ENCODE peak calls at places on chromosome 15, in eight cellular contexts. U is left lung; Z is upper lobe of left lung; O is gastrocnemius medialis; F is natural killer cell; G is central memory CD8-positive, alpha-beta T cell; Q is activated T-cell treated with anti-CD3 and anti-CD28 coated beads, Interleukin-2, amount 50 U/mL, for 4 hours; A is activated CD8-positive, alpha-beta T cell treated with anti-CD3 and anti-CD28 coated beads for 36 hours. L is an unnamed sample.

GRCh38 chr15:92166751-92167412 is 226.8 kb upstream of the ST8SIA2 start:
- ATAC-seq in G (no peak), O (no peak), Z (no peak), F (no peak), U (no peak), Q (no peak), A (no peak), L (no peak)

GRCh38 chr15:28190391-28191174 is 91.5 kb upstream of the OCA2 start:
- ATAC-seq in A (no peak), F (no peak), Q (no peak), Z (no peak), U (no peak), O (no peak), G (no peak), L (no peak)

GRCh38 chr15:68626739-68627138 is 47.9 kb downstream of the CORO2B start:
- ATAC-seq in U (no peak), Z (no peak), Q (no peak), F (no peak), O (no peak), A (peak; percentile 56), G (no peak), L (no peak)

GRCh38 chr15:82545478-82545877 is 5.2 kb upstream of the RPS17 start:
- ATAC-seq in A (no peak), O (no peak), U (no peak), Q (no peak), Z (no peak), F (no peak), G (no peak), L (no peak)

GRCh38 chr15:46855388-46855787 is 861.9 kb upstream of the SEMA6D start:
- ATAC-seq in Z (no peak), U (no peak), G (no peak), O (no peak), F (no peak), A (no peak), Q (no peak), L (no peak)

GRCh38 chr15:90957105-90957790 is 2.6 kb downstream of the RCCD1 start:
- ATAC-seq in O (peak; percentile 12), G (no peak), Z (peak; percentile 22), A (no peak), Q (no peak), F (no peak), U (peak; percentile 19), L (peak; percentile 6)

GRCh38 chr15:87747106-87747505 is 509.4 kb downstream of the NTRK3 start:
- ATAC-seq in G (no peak), F (no peak), A (no peak), Z (peak; percentile 12), O (no peak), Q (no peak), U (no peak), L (no peak)

GRCh38 chr15:85306946-85307686 is 73.3 kb upstream of the AKAP13 start:
- ATAC-seq in O (no peak), F (no peak), G (no peak), Q (no peak), U (no peak), Z (no peak), A (no peak), L (no peak)

GRCh38 chr15:36152961-36153360 is 426.5 kb upstream of the CDIN1 start:
- ATAC-seq in O (no peak), G (no peak), Z (no peak), F (no peak), A (no peak), Q (no peak), U (no peak), L (no peak)

GRCh38 chr15:56984681-56985515 is 66.5 kb downstream of the TCF12 start:
- ATAC-seq in A (peak; percentile 21), F (no peak), O (no peak), Q (no peak), Z (peak; percentile 83), U (peak; percentile 60), G (no peak), L (no peak)

GRCh38 chr15:66961407-66961884 is 104.0 kb upstream of the SMAD3 start:
- ATAC-seq in U (peak; percentile 33), Z (no peak), F (no peak), A (no peak), G (no peak), O (no peak), Q (no peak), L (no peak)

GRCh38 chr15:95016511-95017219 is 785.3 kb downstream of the MCTP2 start:
- ATAC-seq in G (no peak), A (no peak), Q (no peak), Z (no peak), F (no peak), O (no peak), U (no peak), L (no peak)

GRCh38 chr15:57923750-57924149 is 141.8 kb downstream of the ALDH1A2 start:
- ATAC-seq in Z (peak; percentile 7), Q (no peak), O (no peak), G (no peak), U (peak; percentile 12), A (no peak), F (no peak), L (peak; percentile 29)

GRCh38 chr15:70788114-70789049 is 25.0 kb upstream of the UACA start:
- ATAC-seq in Z (peak; percentile 32), A (no peak), Q (no peak), G (no peak), F (no peak), O (no peak), U (no peak), L (no peak)

GRCh38 chr15:29871401-29871800 is 49.1 kb upstream of the TJP1 start:
- ATAC-seq in O (peak; percentile 61), Q (no peak), G (no peak), U (peak; percentile 29), Z (no peak), F (no peak), A (no peak), L (peak; percentile 40)

GRCh38 chr15:25710184-25710583 is 152.9 kb downstream of the ATP10A start:
- ATAC-seq in O (peak; percentile 36), Z (peak; percentile 67), G (no peak), Q (peak; percentile 73), U (peak; percentile 88), F (no peak), A (peak; percentile 84), L (peak; percentile 53)

GRCh38 chr15:55868707-55869106 is 124.7 kb downstream of the NEDD4 start:
- ATAC-seq in Z (no peak), G (no peak), U (no peak), F (no peak), Q (no peak), A (no peak), O (peak; percentile 95), L (no peak)

GRCh38 chr15:69478259-69478687 is 25.7 kb downstream of the RPLP1 start:
- ATAC-seq in O (no peak), Z (peak; percentile 59), F (no peak), Q (peak; percentile 55), U (peak; percentile 51), G (no peak), A (peak; percentile 48), L (no peak)

GRCh38 chr15:69500339-69500738 is 47.7 kb downstream of the RPLP1 start:
- ATAC-seq in A (no peak), F (no peak), U (no peak), G (no peak), Z (no peak), Q (no peak), O (no peak), L (no peak)

GRCh38 chr15:31278544-31279220 is 48.0 kb upstream of the KLF13 start:
- ATAC-seq in G (no peak), A (no peak), Z (no peak), F (no peak), O (no peak), Q (no peak), U (no peak), L (no peak)

GRCh38 chr15:93250212-93250611 is 161.2 kb upstream of the RGMA start:
- ATAC-seq in Z (peak; percentile 66), O (no peak), F (no peak), Q (no peak), G (no peak), U (peak; percentile 60), A (no peak), L (no peak)

GRCh38 chr15:88476635-88477038 is 9.1 kb downstream of the MRPS11 start:
- ATAC-seq in F (no peak), Q (no peak), G (no peak), Z (no peak), O (no peak), A (peak; percentile 49), U (no peak), L (peak; percentile 43)

GRCh38 chr15:34038023-34038403 is 991 bp downstream of the AVEN start:
- ATAC-seq in Q (peak; percentile 1), G (peak; percentile 4), Z (peak; percentile 23), F (peak; percentile 11), O (peak; percentile 11), U (peak; percentile 43), A (peak; percentile 1), L (peak; percentile 20)

GRCh38 chr15:76012021-76012551 is at the start of gene NRG4:
- ATAC-seq in F (no peak), O (peak; percentile 83), Z (no peak), A (no peak), Q (no peak), G (no peak), U (peak; percentile 57), L (no peak)

GRCh38 chr15:25329685-25330084 is 109.1 kb downstream of the UBE3A start:
- ATAC-seq in U (no peak), O (peak; percentile 31), A (no peak), Q (no peak), F (no peak), G (no peak), Z (no peak), L (no peak)

GRCh38 chr15:65287515-65287845 is 797 bp upstream of the PARP16 start:
- ATAC-seq in Q (no peak), U (no peak), F (no peak), Z (no peak), A (no peak), G (no peak), O (no peak), L (no peak)

GRCh38 chr15:64774556-64775523 is 549 bp downstream of the RBPMS2 start:
- ATAC-seq in A (peak; percentile 61), O (peak; percentile 36), G (no peak), Q (peak; percentile 59), Z (peak; percentile 74), F (peak; percentile 39), U (peak; percentile 60), L (peak; percentile 43)

GRCh38 chr15:60735559-60736047 is 256.7 kb upstream of the ICE2 start:
- ATAC-seq in F (no peak), G (no peak), Z (no peak), O (no peak), U (no peak), Q (no peak), A (no peak), L (no peak)

GRCh38 chr15:55741592-55742497 is 1.1 kb downstream of the PRTG start:
- ATAC-seq in G (no peak), Q (peak; percentile 51), Z (no peak), A (peak; percentile 45), F (no peak), O (no peak), U (peak; percentile 24), L (no peak)

GRCh38 chr15:72057548-72058091 is 60.3 kb downstream of the MYO9A start:
- ATAC-seq in F (no peak), U (peak; percentile 47), Z (no peak), O (no peak), G (no peak), A (no peak), Q (no peak), L (no peak)

GRCh38 chr15:78989701-78990248 is 44.9 kb upstream of the CTSH start:
- ATAC-seq in U (peak; percentile 37), Z (no peak), A (no peak), Q (no peak), G (no peak), O (no peak), F (no peak), L (no peak)

GRCh38 chr15:82045179-82045891 is 483 bp downstream of the MEX3B start:
- ATAC-seq in G (no peak), Z (peak; percentile 7), F (no peak), A (no peak), U (peak; percentile 5), Q (peak; percentile 7), O (peak; percentile 15), L (peak; percentile 2)

GRCh38 chr15:88574646-88575045 is 28.2 kb upstream of the DET1 start:
- ATAC-seq in A (no peak), Z (no peak), F (no peak), U (no peak), G (no peak), O (no peak), Q (no peak), L (no peak)

GRCh38 chr15:101266787-101267186 is 10.5 kb downstream of the SELENOS start:
- ATAC-seq in Z (peak; percentile 36), A (no peak), F (no peak), Q (no peak), G (no peak), O (no peak), U (no peak), L (no peak)